ENCODE peak calls at places on chromosomes 1 and 21, in six cellular contexts. P is NCI-H1436, V is Daoy, Y is H7, B is GM12891, S is T-helper 9 cell. O is an unnamed sample.

GRCh38 chr1:21596179-21596578 is 73.0 kb downstream of the RAP1GAP start:
- DNase-seq in B (no peak), Y (no peak), S (no peak), V (no peak), P (no peak), O (no peak)

GRCh38 chr1:151832318-151832984 is 849 bp upstream of the RORC start:
- DNase-seq in Y (no peak), S (no peak), B (no peak), P (no peak), V (peak; percentile 21), O (no peak)

GRCh38 chr1:234605983-234606730 is 3.8 kb downstream of the IRF2BP2 start:
- DNase-seq in B (no peak), V (peak; percentile 41), P (peak; percentile 29), S (no peak), Y (no peak), O (peak; percentile 50)

GRCh38 chr21:24436236-24436635 is 1171.0 kb downstream of the MRPL39 start:
- DNase-seq in V (no peak), S (no peak), B (no peak), Y (no peak), P (no peak), O (peak; percentile 15)

GRCh38 chr1:9500756-9501754 is 38.2 kb upstream of the SLC25A33 start:
- DNase-seq in V (no peak), S (no peak), Y (no peak), P (no peak), B (no peak), O (no peak)

GRCh38 chr1:94617139-94617805 is 75.7 kb upstream of the F3 start:
- DNase-seq in S (no peak), P (no peak), B (no peak), Y (no peak), V (peak; percentile 90), O (no peak)

GRCh38 chr1:219220945-219221344 is 47.3 kb downstream of the LYPLAL1 start:
- DNase-seq in S (no peak), B (no peak), P (no peak), V (no peak), Y (no peak), O (no peak)

GRCh38 chr1:96966536-96967138 is 245.1 kb downstream of the PTBP2 start:
- DNase-seq in V (peak; percentile 85), S (peak; percentile 67), P (peak; percentile 49), Y (peak; percentile 19), B (peak; percentile 15), O (peak; percentile 42)

GRCh38 chr21:36428789-36429671 is 43.8 kb downstream of the CHAF1B start:
- DNase-seq in B (no peak), V (peak; percentile 56), Y (no peak), S (no peak), P (no peak), O (no peak)

GRCh38 chr21:21631961-21632360 is 633.8 kb downstream of the NCAM2 start:
- DNase-seq in P (no peak), Y (no peak), V (no peak), S (no peak), B (no peak), O (no peak)

GRCh38 chr1:237795558-237795957 is 95.2 kb downstream of the ZP4 start:
- DNase-seq in V (no peak), S (no peak), P (no peak), B (no peak), Y (no peak), O (no peak)

GRCh38 chr1:31815752-31816484 is at the start of gene SPOCD1:
- DNase-seq in P (peak; percentile 76), Y (peak; percentile 97), S (peak; percentile 73), V (peak; percentile 84), B (peak; percentile 55), O (peak; percentile 93)

GRCh38 chr21:25589905-25590304 is 17.4 kb downstream of the MRPL39 start:
- DNase-seq in Y (no peak), V (no peak), B (no peak), S (no peak), P (no peak), O (no peak)

GRCh38 chr1:181142096-181143043 is 53.9 kb downstream of the IER5 start:
- DNase-seq in B (no peak), S (peak; percentile 89), P (peak; percentile 84), Y (peak; percentile 95), V (peak; percentile 89), O (peak; percentile 85)

GRCh38 chr1:81689531-81689941 is 111.2 kb upstream of the ADGRL2 start:
- DNase-seq in V (peak; percentile 31), Y (no peak), P (no peak), S (no peak), B (no peak), O (no peak)

GRCh38 chr1:103937763-103938357 is 188.2 kb downstream of the AMY1C start:
- DNase-seq in V (no peak), B (no peak), P (no peak), Y (no peak), S (no peak), O (no peak)

GRCh38 chr1:71292203-71292602 is 211.4 kb upstream of the ZRANB2 start:
- DNase-seq in S (no peak), V (no peak), P (no peak), B (no peak), Y (no peak), O (no peak)

GRCh38 chr1:97277891-97278662 is 556.5 kb downstream of the PTBP2 start:
- DNase-seq in S (no peak), B (no peak), V (peak; percentile 43), P (no peak), Y (no peak), O (no peak)

GRCh38 chr21:41283211-41283818 is 33.3 kb upstream of the FAM3B start:
- DNase-seq in P (peak; percentile 80), Y (peak; percentile 77), V (peak; percentile 85), B (peak; percentile 40), S (peak; percentile 11), O (peak; percentile 84)

GRCh38 chr1:246000638-246001015 is 506.5 kb downstream of the SMYD3 start:
- DNase-seq in S (no peak), V (no peak), B (no peak), Y (no peak), P (no peak), O (no peak)

GRCh38 chr1:38246955-38247952 is 200.7 kb upstream of the POU3F1 start:
- DNase-seq in P (no peak), B (no peak), V (peak; percentile 65), Y (no peak), S (no peak), O (no peak)

GRCh38 chr1:153677718-153678518 is 570 bp upstream of the NPR1 start:
- DNase-seq in Y (peak; percentile 92), B (no peak), S (peak; percentile 17), P (peak; percentile 41), V (peak; percentile 61), O (peak; percentile 47)

GRCh38 chr1:43554444-43554992 is 23.8 kb downstream of the PTPRF start:
- DNase-seq in Y (peak; percentile 81), P (peak; percentile 28), S (no peak), B (no peak), V (peak; percentile 33), O (peak; percentile 39)

GRCh38 chr1:186899577-186899976 is 70.8 kb downstream of the PLA2G4A start:
- DNase-seq in B (no peak), V (no peak), P (no peak), Y (no peak), S (no peak), O (peak; percentile 48)

GRCh38 chr1:43346636-43347035 is 9.0 kb downstream of the MPL start:
- DNase-seq in P (no peak), V (no peak), S (no peak), B (no peak), Y (no peak), O (no peak)

GRCh38 chr1:173258484-173259264 is 51.5 kb upstream of the TNFSF4 start:
- DNase-seq in Y (no peak), V (no peak), S (no peak), B (no peak), P (no peak), O (no peak)

GRCh38 chr1:203627819-203628184 is 1.2 kb downstream of the ATP2B4 start:
- DNase-seq in Y (no peak), S (no peak), P (no peak), V (peak; percentile 50), B (no peak), O (peak; percentile 30)

GRCh38 chr21:29192999-29193563 is 62.6 kb downstream of the MAP3K7CL start:
- DNase-seq in P (no peak), S (no peak), B (no peak), Y (no peak), V (no peak), O (no peak)

GRCh38 chr1:229342902-229343587 is at the start of gene CCSAP:
- DNase-seq in V (peak; percentile 62), P (peak; percentile 86), Y (no peak), B (peak; percentile 45), S (peak; percentile 44), O (peak; percentile 76)

O was measured in MM.1S.